ENCODE peak calls at places on chromosomes 5 and 9, in ten cellular contexts. One of them, this sample, is unnamed.

GRCh38 chr9:93683331-93684134 is 107.1 kb downstream of the PHF2 start:
- DNase-seq in CD8-positive, alpha-beta T cell: no peak
- DNase-seq in GM12864: no peak
- DNase-seq in breast epithelium: no peak
- DNase-seq in GM20000: no peak
- DNase-seq in IMR-90: no peak
- DNase-seq in lower leg skin: no peak
- DNase-seq in CD4-positive, alpha-beta T cell: no peak
- DNase-seq in HFF-Myc: no peak
- DNase-seq in upper lobe of right lung: peak
- DNase-seq in this sample: no peak

GRCh38 chr9:38128752-38129270 is 59.8 kb upstream of the SHB start:
- DNase-seq in HFF-Myc: no peak
- DNase-seq in IMR-90: no peak
- DNase-seq in GM20000: no peak
- DNase-seq in CD4-positive, alpha-beta T cell: no peak
- DNase-seq in GM12864: no peak
- DNase-seq in breast epithelium: no peak
- DNase-seq in lower leg skin: no peak
- DNase-seq in upper lobe of right lung: peak
- DNase-seq in CD8-positive, alpha-beta T cell: no peak
- DNase-seq in this sample: no peak

GRCh38 chr5:40841068-40841805 is at the start of gene CARD6:
- DNase-seq in IMR-90: peak
- DNase-seq in CD4-positive, alpha-beta T cell: no peak
- DNase-seq in CD8-positive, alpha-beta T cell: no peak
- DNase-seq in GM12864: no peak
- DNase-seq in upper lobe of right lung: no peak
- DNase-seq in HFF-Myc: no peak
- DNase-seq in breast epithelium: no peak
- DNase-seq in lower leg skin: no peak
- DNase-seq in GM20000: peak
- DNase-seq in this sample: no peak

GRCh38 chr9:94693485-94694191 is 32.9 kb upstream of the AOPEP start:
- DNase-seq in breast epithelium: no peak
- DNase-seq in CD4-positive, alpha-beta T cell: no peak
- DNase-seq in GM12864: no peak
- DNase-seq in GM20000: no peak
- DNase-seq in upper lobe of right lung: no peak
- DNase-seq in HFF-Myc: no peak
- DNase-seq in lower leg skin: no peak
- DNase-seq in IMR-90: no peak
- DNase-seq in CD8-positive, alpha-beta T cell: no peak
- DNase-seq in this sample: no peak

GRCh38 chr5:164098979-164099378 is 593.6 kb downstream of the MAT2B start:
- DNase-seq in lower leg skin: no peak
- DNase-seq in GM12864: no peak
- DNase-seq in HFF-Myc: no peak
- DNase-seq in upper lobe of right lung: no peak
- DNase-seq in CD8-positive, alpha-beta T cell: no peak
- DNase-seq in breast epithelium: no peak
- DNase-seq in GM20000: no peak
- DNase-seq in IMR-90: no peak
- DNase-seq in CD4-positive, alpha-beta T cell: no peak
- DNase-seq in this sample: no peak

GRCh38 chr5:157915638-157916037 is 56.7 kb upstream of the CLINT1 start:
- DNase-seq in upper lobe of right lung: peak
- DNase-seq in IMR-90: peak
- DNase-seq in lower leg skin: peak
- DNase-seq in CD8-positive, alpha-beta T cell: no peak
- DNase-seq in HFF-Myc: no peak
- DNase-seq in GM20000: no peak
- DNase-seq in breast epithelium: peak
- DNase-seq in GM12864: no peak
- DNase-seq in CD4-positive, alpha-beta T cell: no peak
- DNase-seq in this sample: no peak

GRCh38 chr5:32866138-32866537 is 155.0 kb downstream of the NPR3 start:
- DNase-seq in lower leg skin: no peak
- DNase-seq in CD8-positive, alpha-beta T cell: no peak
- DNase-seq in CD4-positive, alpha-beta T cell: no peak
- DNase-seq in breast epithelium: no peak
- DNase-seq in GM12864: no peak
- DNase-seq in upper lobe of right lung: no peak
- DNase-seq in HFF-Myc: no peak
- DNase-seq in IMR-90: no peak
- DNase-seq in GM20000: no peak
- DNase-seq in this sample: no peak

GRCh38 chr9:112939418-112939817 is 48.7 kb upstream of the SLC46A2 start:
- DNase-seq in CD8-positive, alpha-beta T cell: no peak
- DNase-seq in upper lobe of right lung: no peak
- DNase-seq in GM20000: no peak
- DNase-seq in HFF-Myc: no peak
- DNase-seq in breast epithelium: no peak
- DNase-seq in CD4-positive, alpha-beta T cell: no peak
- DNase-seq in IMR-90: no peak
- DNase-seq in GM12864: no peak
- DNase-seq in lower leg skin: no peak
- DNase-seq in this sample: no peak

GRCh38 chr9:98991981-98992884 is 48.5 kb downstream of the COL15A1 start:
- DNase-seq in GM20000: no peak
- DNase-seq in IMR-90: no peak
- DNase-seq in breast epithelium: no peak
- DNase-seq in upper lobe of right lung: no peak
- DNase-seq in CD4-positive, alpha-beta T cell: no peak
- DNase-seq in CD8-positive, alpha-beta T cell: no peak
- DNase-seq in lower leg skin: no peak
- DNase-seq in HFF-Myc: no peak
- DNase-seq in GM12864: no peak
- DNase-seq in this sample: no peak

GRCh38 chr5:37721447-37721871 is 118.4 kb downstream of the GDNF start:
- DNase-seq in upper lobe of right lung: no peak
- DNase-seq in IMR-90: peak
- DNase-seq in HFF-Myc: no peak
- DNase-seq in CD4-positive, alpha-beta T cell: no peak
- DNase-seq in breast epithelium: no peak
- DNase-seq in lower leg skin: no peak
- DNase-seq in GM12864: peak
- DNase-seq in CD8-positive, alpha-beta T cell: no peak
- DNase-seq in GM20000: peak
- DNase-seq in this sample: no peak

DNA sequence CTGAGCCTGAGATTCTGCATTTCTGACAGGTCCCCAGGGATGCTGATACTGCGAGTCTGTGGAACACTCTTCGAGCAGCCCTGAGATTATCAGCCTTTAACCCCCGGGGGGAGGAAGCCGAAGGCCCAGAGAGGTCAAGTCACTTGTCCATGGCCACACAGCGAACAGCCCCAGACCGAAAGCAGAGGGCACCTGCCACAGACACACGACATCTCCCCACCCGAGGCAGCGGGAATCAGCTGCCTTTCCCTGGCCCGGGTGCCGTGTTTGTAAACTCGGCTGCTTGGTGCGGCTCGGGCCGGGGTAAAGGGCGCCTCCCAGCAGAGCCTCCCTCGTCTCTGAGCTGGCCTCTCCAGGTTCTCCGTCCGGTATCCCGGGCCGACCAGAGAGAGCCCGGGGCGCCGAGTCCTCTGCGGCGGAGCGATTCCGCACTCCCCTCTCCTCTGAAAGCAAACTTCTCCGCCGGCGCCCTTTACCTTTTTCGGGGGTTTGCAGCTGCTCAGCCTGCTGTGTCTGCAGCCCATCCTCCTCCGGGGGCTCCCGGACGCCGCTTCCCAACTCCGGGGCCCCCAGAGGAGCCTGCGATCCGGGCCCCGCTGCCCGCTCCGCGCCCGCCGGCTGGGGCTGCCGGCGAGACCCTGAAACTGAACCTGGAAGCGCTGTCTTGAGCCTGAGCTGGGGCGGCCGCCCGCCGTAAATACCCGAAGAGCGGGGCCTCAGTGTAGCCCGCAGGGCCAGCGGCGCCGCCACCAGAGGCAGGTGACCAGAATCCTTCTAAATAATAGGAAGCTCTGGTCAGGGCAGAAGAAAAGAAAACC is at the start of gene CCDC69:
- DNase-seq in GM20000: peak
- DNase-seq in HFF-Myc: no peak
- DNase-seq in CD8-positive, alpha-beta T cell: no peak
- DNase-seq in GM12864: no peak
- DNase-seq in CD4-positive, alpha-beta T cell: no peak
- DNase-seq in breast epithelium: peak
- DNase-seq in lower leg skin: peak
- DNase-seq in IMR-90: peak
- DNase-seq in upper lobe of right lung: peak
- DNase-seq in this sample: peak
- TF ChIP-seq CTCF in GM20000: no peak
- TF ChIP-seq CTCF in HFF-Myc: no peak
- TF ChIP-seq CTCF in CD8-positive, alpha-beta T cell: no peak
- TF ChIP-seq CTCF in GM12864: no peak
- TF ChIP-seq CTCF in CD4-positive, alpha-beta T cell: no peak
- TF ChIP-seq CTCF in breast epithelium: no peak
- TF ChIP-seq CTCF in lower leg skin: no peak
- TF ChIP-seq CTCF in IMR-90: no peak
- TF ChIP-seq CTCF in upper lobe of right lung: peak
- TF ChIP-seq CTCF in this sample: no peak

GRCh38 chr5:138463335-138464017 is 1.8 kb upstream of the EGR1 start:
- DNase-seq in HFF-Myc: no peak
- DNase-seq in upper lobe of right lung: no peak
- DNase-seq in IMR-90: no peak
- DNase-seq in GM20000: no peak
- DNase-seq in breast epithelium: peak
- DNase-seq in lower leg skin: no peak
- DNase-seq in CD4-positive, alpha-beta T cell: no peak
- DNase-seq in GM12864: no peak
- DNase-seq in CD8-positive, alpha-beta T cell: no peak
- DNase-seq in this sample: no peak
- TF ChIP-seq CTCF in HFF-Myc: no peak
- TF ChIP-seq CTCF in upper lobe of right lung: no peak
- TF ChIP-seq CTCF in IMR-90: no peak
- TF ChIP-seq CTCF in GM20000: no peak
- TF ChIP-seq CTCF in breast epithelium: no peak
- TF ChIP-seq CTCF in lower leg skin: no peak
- TF ChIP-seq CTCF in CD4-positive, alpha-beta T cell: no peak
- TF ChIP-seq CTCF in GM12864: no peak
- TF ChIP-seq CTCF in CD8-positive, alpha-beta T cell: no peak
- TF ChIP-seq CTCF in this sample: no peak

DNA sequence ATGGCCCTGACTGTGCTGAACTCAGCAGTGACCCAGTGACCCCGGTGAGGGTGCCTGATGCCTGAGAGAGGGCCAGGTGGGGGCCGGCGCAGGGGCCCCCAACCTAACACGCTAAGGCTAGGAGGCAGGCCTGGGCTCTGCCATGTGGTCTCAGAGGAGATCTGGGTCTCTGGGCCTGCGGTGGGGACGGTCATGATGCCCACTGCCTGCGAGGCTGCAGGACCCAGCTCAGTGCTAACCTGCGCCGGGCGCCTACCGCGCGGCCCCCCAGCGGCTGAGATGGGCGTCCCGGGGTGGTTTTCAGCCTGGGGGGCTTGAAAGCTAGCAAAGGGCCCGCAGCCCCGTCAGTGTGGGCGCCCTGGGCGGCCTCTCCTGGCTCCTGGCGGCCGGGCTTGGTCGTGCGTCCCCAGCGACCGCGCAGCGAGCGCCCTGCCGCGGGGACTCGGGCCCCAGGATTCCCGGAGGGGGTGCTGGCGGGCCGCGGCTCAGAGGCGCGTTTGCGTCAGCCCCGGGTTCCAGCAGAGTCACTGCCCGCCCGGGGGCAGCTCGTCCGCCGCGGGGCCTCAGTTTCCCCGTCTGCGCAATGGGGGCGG is 2.5 kb downstream of the EGFL7 start:
- DNase-seq in breast epithelium: no peak
- DNase-seq in GM12864: no peak
- DNase-seq in IMR-90: no peak
- DNase-seq in CD8-positive, alpha-beta T cell: no peak
- DNase-seq in CD4-positive, alpha-beta T cell: no peak
- DNase-seq in GM20000: peak
- DNase-seq in lower leg skin: no peak
- DNase-seq in upper lobe of right lung: no peak
- DNase-seq in HFF-Myc: no peak
- DNase-seq in this sample: no peak
- TF ChIP-seq CTCF in breast epithelium: no peak
- TF ChIP-seq CTCF in GM12864: no peak
- TF ChIP-seq CTCF in IMR-90: peak
- TF ChIP-seq CTCF in CD8-positive, alpha-beta T cell: no peak
- TF ChIP-seq CTCF in CD4-positive, alpha-beta T cell: no peak
- TF ChIP-seq CTCF in GM20000: no peak
- TF ChIP-seq CTCF in lower leg skin: no peak
- TF ChIP-seq CTCF in upper lobe of right lung: peak
- TF ChIP-seq CTCF in HFF-Myc: peak
- TF ChIP-seq CTCF in this sample: peak

DNA sequence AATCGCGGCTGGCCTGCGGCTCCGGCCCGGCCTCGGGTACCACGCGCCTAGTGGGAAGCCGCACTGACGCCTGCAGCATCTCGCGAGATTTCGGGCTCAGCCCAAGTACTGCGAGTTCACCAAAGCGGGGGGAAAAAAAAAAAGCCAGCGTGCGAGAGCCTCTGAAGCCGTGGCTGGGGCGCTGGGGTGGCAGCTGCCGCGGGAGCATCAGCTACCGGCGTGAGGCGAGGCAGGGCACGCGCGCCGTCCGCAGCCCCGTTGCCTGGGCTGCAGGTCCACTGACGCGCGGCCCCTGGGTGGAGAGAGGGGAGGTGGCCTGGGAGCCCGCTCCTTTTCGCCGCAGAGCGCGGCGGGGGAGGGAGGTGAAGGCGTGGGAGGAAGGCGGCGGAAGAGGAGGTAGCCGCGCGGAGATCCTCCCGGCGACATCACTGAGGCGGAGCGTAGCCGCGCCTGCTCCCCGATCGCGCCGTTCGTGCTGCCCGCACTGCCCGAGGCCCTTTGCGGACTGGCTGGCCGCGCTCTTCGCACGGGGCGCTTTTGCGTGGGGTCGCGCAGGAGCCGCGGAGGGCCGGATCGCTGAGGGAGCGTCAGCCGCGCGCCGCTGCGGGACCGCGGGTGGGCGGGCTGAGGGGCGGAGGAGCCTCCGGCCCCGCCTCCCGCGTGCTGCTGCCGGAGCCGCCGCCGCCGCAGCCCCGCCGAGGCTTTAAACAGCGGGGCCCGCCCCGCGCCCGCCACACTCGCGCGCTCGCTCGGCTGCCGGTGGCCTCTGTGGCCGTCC is at the start of gene SLC12A2:
- DNase-seq in IMR-90: peak
- DNase-seq in GM20000: peak
- DNase-seq in lower leg skin: peak
- DNase-seq in upper lobe of right lung: peak
- DNase-seq in CD4-positive, alpha-beta T cell: peak
- DNase-seq in HFF-Myc: peak
- DNase-seq in GM12864: peak
- DNase-seq in CD8-positive, alpha-beta T cell: peak
- DNase-seq in breast epithelium: peak
- DNase-seq in this sample: peak
- TF ChIP-seq CTCF in IMR-90: no peak
- TF ChIP-seq CTCF in GM20000: no peak
- TF ChIP-seq CTCF in lower leg skin: no peak
- TF ChIP-seq CTCF in upper lobe of right lung: no peak
- TF ChIP-seq CTCF in CD4-positive, alpha-beta T cell: no peak
- TF ChIP-seq CTCF in HFF-Myc: no peak
- TF ChIP-seq CTCF in GM12864: no peak
- TF ChIP-seq CTCF in CD8-positive, alpha-beta T cell: no peak
- TF ChIP-seq CTCF in breast epithelium: no peak
- TF ChIP-seq CTCF in this sample: no peak

GRCh38 chr5:142206801-142207200 is 98.2 kb downstream of the NDFIP1 start:
- DNase-seq in HFF-Myc: no peak
- DNase-seq in GM20000: no peak
- DNase-seq in CD4-positive, alpha-beta T cell: no peak
- DNase-seq in CD8-positive, alpha-beta T cell: no peak
- DNase-seq in IMR-90: no peak
- DNase-seq in breast epithelium: no peak
- DNase-seq in upper lobe of right lung: no peak
- DNase-seq in lower leg skin: no peak
- DNase-seq in GM12864: no peak
- DNase-seq in this sample: no peak
- TF ChIP-seq CTCF in HFF-Myc: peak
- TF ChIP-seq CTCF in GM20000: no peak
- TF ChIP-seq CTCF in CD4-positive, alpha-beta T cell: no peak
- TF ChIP-seq CTCF in CD8-positive, alpha-beta T cell: no peak
- TF ChIP-seq CTCF in IMR-90: no peak
- TF ChIP-seq CTCF in breast epithelium: no peak
- TF ChIP-seq CTCF in upper lobe of right lung: no peak
- TF ChIP-seq CTCF in lower leg skin: no peak
- TF ChIP-seq CTCF in GM12864: no peak
- TF ChIP-seq CTCF in this sample: peak

This sample was measured in HFFc6.